ENCODE peak calls at places on chromosomes 7 and 10, in five cellular contexts. Z is activated T-cell treated with anti-CD3 and anti-CD28 coated beads, Interleukin-2, amount 50 U/mL, for 48 hours; I is EL; U is effector CD4-positive, alpha-beta T cell; M is HT1080. K is an unnamed sample.

GRCh38 chr10:121577568-121577967 is 20.7 kb downstream of the FGFR2 start:
- DNase-seq in I (no peak), M (no peak), Z (no peak), U (no peak), K (no peak)

GRCh38 chr10:69362471-69362954 is 54.2 kb downstream of the TACR2 start:
- DNase-seq in U (no peak), M (peak), Z (no peak), I (peak), K (no peak)

GRCh38 chr7:135859548-135859947 is 110.9 kb upstream of the FAM180A start:
- DNase-seq in Z (no peak), M (peak), I (peak), U (no peak), K (no peak)

GRCh38 chr10:69644658-69645295 is 14.7 kb downstream of the FAM241B start:
- DNase-seq in Z (peak), I (peak), M (peak), U (no peak), K (peak)

GRCh38 chr7:956031-956430 is 1.6 kb upstream of the ADAP1 start:
- DNase-seq in M (no peak), U (no peak), Z (no peak), I (no peak), K (no peak)

GRCh38 chr10:314871-315270 is 179.6 kb downstream of the ZMYND11 start:
- DNase-seq in Z (no peak), I (peak), U (no peak), M (no peak), K (no peak)

GRCh38 chr10:81414038-81414437 is 461.0 kb upstream of the NRG3 start:
- DNase-seq in I (no peak), U (no peak), M (peak), Z (no peak), K (no peak)

GRCh38 chr7:26375604-26376207 is 84.0 kb downstream of the SNX10 start:
- DNase-seq in M (no peak), Z (no peak), U (no peak), I (no peak), K (no peak)

GRCh38 chr10:33211123-33211878 is 123.2 kb downstream of the NRP1 start:
- DNase-seq in I (peak), U (no peak), Z (peak), M (no peak), K (peak)